ENCODE peak calls at places on chromosomes 6 and 20, in four cellular contexts. Y is WTC11, K is K562, D is GM12878. I is an unnamed sample.

GRCh38 chr20:7744411-7744810 is 195.8 kb downstream of the HAO1 start:
- DNase-seq in Y (no peak), K (no peak), D (no peak), I (no peak)

GRCh38 chr6:149393002-149393679 is 6.9 kb upstream of the SUMO4 start:
- DNase-seq in Y (no peak), K (no peak), D (no peak), I (no peak)

GRCh38 chr20:15056231-15056630 is 718.8 kb upstream of the FLRT3 start:
- DNase-seq in Y (no peak), K (no peak), D (no peak), I (no peak)

GRCh38 chr20:18001131-18001921 is 32.5 kb downstream of the MGME1 start:
- DNase-seq in Y (no peak), K (no peak), D (no peak), I (peak)

GRCh38 chr20:22520381-22520780 is 64.0 kb downstream of the FOXA2 start:
- DNase-seq in Y (no peak), K (no peak), D (no peak), I (no peak)

GRCh38 chr20:62015445-62016288 is 50.0 kb downstream of the TAF4 start:
- DNase-seq in Y (no peak), K (no peak), D (no peak), I (no peak)

GRCh38 chr6:34589140-34589539 is 33.0 kb upstream of the SPDEF start:
- DNase-seq in Y (no peak), K (no peak), D (no peak), I (no peak)

GRCh38 chr6:26284537-26285142 is 80.4 kb upstream of the BTN3A2 start:
- DNase-seq in Y (peak), K (no peak), D (peak), I (no peak)

GRCh38 chr20:59770270-59770669 is 163.2 kb downstream of the SYCP2 start:
- DNase-seq in Y (no peak), K (no peak), D (no peak), I (no peak)
- TF ChIP-seq CTCF in Y (no peak), K (no peak), D (no peak), I (peak)

GRCh38 chr20:33437141-33437911 is 6.2 kb downstream of the SNTA1 start:
- DNase-seq in Y (no peak), K (no peak), D (no peak), I (no peak)
- TF ChIP-seq CREM in Y (no peak), K (no peak), D (no peak), I (no peak)

GRCh38 chr6:138520463-138520862 is 21.2 kb upstream of the NHSL1 start:
- DNase-seq in Y (no peak), K (no peak), D (no peak), I (no peak)
- TF ChIP-seq CTCF in Y (no peak), K (peak), D (peak), I (peak)

GRCh38 chr20:63321148-63321831 is 28.3 kb downstream of the COL20A1 start:
- DNase-seq in Y (no peak), K (no peak), D (no peak), I (no peak)

GRCh38 chr20:63320616-63321147 is 27.7 kb downstream of the COL20A1 start:
- DNase-seq in Y (no peak), K (no peak), D (no peak), I (no peak)

GRCh38 chr20:63322923-63323253 is 29.9 kb downstream of the COL20A1 start:
- DNase-seq in Y (no peak), K (no peak), D (no peak), I (no peak)

GRCh38 chr20:63323298-63323820 is 30.4 kb downstream of the COL20A1 start:
- DNase-seq in Y (no peak), K (peak), D (no peak), I (no peak)

DNA sequence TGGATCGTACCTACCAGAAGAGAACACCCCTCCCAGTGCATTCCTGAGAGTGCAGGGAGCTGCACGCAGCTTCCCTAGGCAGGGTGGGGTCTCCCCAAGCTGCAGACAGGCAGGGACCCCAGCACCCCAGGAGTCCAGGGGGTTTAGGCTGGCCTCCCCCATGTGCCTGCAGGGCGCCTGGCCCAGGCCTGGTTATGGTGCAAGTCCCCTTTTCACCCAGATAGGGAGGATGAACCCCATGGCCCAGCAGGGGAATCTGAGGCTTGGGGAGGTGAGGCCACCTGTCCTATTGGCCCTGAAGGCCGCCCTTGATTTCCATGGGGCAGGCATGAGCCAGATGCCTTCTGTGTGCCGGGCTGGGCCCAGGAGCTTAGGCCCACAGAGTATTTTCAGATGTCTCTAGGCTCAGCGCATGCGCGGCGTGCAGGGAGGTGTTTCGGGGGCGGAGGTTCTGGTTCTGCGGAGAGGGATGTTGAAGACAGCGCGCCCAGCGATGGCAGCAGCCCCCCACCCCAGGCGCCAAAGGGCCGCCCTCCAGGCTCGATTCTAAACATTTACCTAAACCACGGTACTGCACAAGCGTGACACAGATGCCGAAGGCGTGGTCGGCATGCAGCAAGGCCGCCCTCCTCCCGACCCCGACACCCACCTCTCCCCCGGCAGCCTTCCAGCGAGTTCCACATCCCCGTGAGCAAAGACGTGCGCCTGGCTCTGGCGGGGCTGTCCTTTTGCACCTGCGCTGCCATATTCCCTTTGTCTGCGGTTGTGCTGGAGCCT is 29.3 kb downstream of the COL20A1 start:
- DNase-seq in Y (peak), K (peak), D (no peak), I (no peak)
- TF ChIP-seq CREM in Y (no peak), K (no peak), D (no peak), I (no peak)

GRCh38 chr20:25341716-25342680 is 48.6 kb downstream of the ABHD12 start:
- DNase-seq in Y (no peak), K (no peak), D (no peak), I (no peak)

GRCh38 chr20:25340380-25340779 is 50.3 kb downstream of the ABHD12 start:
- DNase-seq in Y (no peak), K (no peak), D (no peak), I (no peak)

GRCh38 chr20:25339608-25340007 is 51.0 kb downstream of the ABHD12 start:
- DNase-seq in Y (no peak), K (no peak), D (no peak), I (peak)

GRCh38 chr20:25336561-25337422 is 53.8 kb downstream of the ABHD12 start:
- DNase-seq in Y (peak), K (no peak), D (no peak), I (peak)

GRCh38 chr20:25338112-25339023 is 52.3 kb downstream of the ABHD12 start:
- DNase-seq in Y (no peak), K (no peak), D (no peak), I (peak)
- TF ChIP-seq CTCF in Y (no peak), K (no peak), D (no peak), I (peak)

GRCh38 chr20:35620818-35621559 is 5.4 kb downstream of the SPAG4 start:
- DNase-seq in Y (no peak), K (no peak), D (no peak), I (no peak)
- TF ChIP-seq CREM in Y (no peak), K (no peak), D (no peak), I (no peak)

DNA sequence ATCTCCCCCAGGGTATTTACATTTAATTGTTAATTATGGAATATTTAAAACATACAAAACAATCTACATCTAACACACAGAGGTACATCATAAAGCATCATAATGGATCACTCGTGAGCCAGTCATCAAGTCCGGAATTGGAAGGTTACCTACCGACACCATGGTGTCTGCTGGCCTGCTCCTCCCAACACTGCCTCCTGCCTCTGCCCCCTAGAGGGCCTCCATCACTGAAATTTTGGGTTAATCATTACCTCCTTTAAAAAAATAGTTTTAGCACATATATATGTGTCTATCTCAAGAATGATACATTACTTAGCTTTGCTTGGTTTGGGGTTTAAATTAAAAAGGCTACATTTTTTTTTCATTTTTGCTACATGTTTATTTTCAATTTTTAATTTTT is 114.6 kb upstream of the PDE10A start:
- DNase-seq in Y (no peak), K (no peak), D (no peak), I (no peak)
- TF ChIP-seq CTCF in Y (no peak), K (peak), D (no peak), I (no peak)

DNA sequence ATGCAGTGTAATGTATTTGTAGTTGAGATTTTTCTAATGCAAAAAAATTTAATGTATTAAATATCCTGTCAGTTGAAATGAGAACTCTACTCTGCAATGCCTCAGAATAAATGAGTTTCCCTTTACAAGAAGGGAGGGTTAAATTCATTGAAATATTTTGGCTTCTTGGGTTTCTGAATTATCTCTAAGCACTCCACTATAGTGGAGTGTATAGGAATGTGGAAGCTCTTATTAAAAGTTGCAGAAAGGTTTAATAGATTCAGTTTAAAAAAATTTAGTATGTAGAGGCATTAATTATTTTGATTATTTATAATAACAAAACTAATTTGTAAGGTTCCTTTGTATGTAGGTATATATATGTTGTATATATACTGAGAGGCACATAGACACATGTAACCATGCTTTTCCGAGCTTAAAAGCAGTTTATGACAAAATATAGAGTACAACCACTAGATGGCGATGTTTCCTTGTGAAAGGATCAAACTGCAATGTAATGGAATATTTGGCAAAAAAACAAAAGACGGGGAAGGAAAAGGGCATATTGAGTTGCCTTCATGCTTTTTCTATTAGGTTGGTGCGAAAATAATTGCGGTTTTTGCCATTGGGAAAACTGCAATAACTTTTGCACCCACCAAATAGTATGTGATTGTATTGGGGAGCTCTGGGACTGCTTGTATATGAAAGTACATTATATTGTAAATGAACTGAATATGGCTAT is 144.2 kb downstream of the MYO6 start:
- DNase-seq in Y (no peak), K (peak), D (peak), I (peak)
- TF ChIP-seq CREM in Y (no peak), K (no peak), D (no peak), I (no peak)

DNA sequence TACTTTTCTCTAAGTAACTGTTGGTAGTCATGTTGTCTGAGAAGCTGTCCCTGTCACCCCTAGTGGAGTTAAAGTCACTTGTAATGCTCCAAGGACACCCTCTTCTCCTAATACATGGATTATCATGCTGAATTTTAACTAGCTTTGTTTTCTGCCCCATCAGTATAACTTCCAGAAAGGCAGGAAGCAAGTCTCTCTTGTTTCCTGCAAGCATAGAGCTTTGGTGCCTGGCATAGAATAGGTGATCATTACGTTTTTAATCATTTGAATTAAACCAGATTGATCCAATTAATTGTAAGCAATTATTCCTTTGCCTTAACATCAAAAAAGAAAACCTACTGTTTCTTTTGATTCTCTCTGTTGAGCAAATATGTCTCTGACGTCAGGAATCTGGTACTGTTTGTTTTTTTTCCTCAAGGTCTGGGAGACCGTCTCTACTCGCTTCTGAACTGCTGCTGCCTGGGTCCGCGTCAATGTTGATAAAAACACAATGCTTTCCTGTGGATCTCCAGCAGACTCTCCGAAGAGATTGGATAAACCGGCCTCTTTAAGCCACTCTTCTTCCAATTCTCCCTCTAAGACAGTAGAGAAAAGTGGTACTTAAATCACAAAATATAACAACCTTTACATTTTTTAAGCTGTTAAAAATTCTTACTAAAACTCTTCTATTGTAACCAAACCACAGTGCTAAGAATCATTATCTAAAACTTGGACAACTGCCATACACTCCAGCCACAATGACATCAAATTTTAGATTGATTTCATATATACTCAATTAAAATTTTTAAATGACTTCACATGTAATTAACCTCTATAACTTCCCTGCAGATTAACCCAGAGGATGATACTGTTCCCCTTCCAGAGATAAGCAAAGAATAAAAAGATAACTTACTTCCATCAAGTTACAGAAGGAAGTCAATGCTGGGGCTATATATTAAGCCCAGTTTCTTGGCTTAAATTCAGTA is 71.6 kb downstream of the ARHGAP18 start:
- DNase-seq in Y (no peak), K (no peak), D (no peak), I (peak)
- TF ChIP-seq CTCF in Y (no peak), K (no peak), D (no peak), I (no peak)

GRCh38 chr6:56401477-56402070 is 154.2 kb upstream of the COL21A1 start:
- DNase-seq in Y (no peak), K (no peak), D (no peak), I (no peak)

GRCh38 chr6:56400273-56400672 is 152.9 kb upstream of the COL21A1 start:
- DNase-seq in Y (no peak), K (no peak), D (no peak), I (peak)

GRCh38 chr6:56399672-56400263 is 152.4 kb upstream of the COL21A1 start:
- DNase-seq in Y (no peak), K (no peak), D (no peak), I (peak)

GRCh38 chr6:56396435-56396834 is 149.1 kb upstream of the COL21A1 start:
- DNase-seq in Y (no peak), K (no peak), D (no peak), I (no peak)

GRCh38 chr6:56399250-56399671 is 151.9 kb upstream of the COL21A1 start:
- DNase-seq in Y (no peak), K (no peak), D (no peak), I (peak)
- TF ChIP-seq CREM in Y (no peak), K (no peak), D (no peak), I (no peak)